ENCODE peak calls at places on chromosomes 11 and 22, in four cellular contexts. Q, D, H and L are unnamed samples.

GRCh38 chr11:112795896-112796686 is 165.1 kb upstream of the NCAM1 start:
- DNase-seq in Q (no peak), D (no peak), H (no peak), L (peak)

GRCh38 chr11:69702239-69702668 is 1.6 kb downstream of the FGF19 start:
- DNase-seq in Q (peak), D (no peak), H (no peak), L (no peak)

GRCh38 chr22:24576793-24577192 is 16.1 kb downstream of the LRRC75B start:
- DNase-seq in Q (no peak), D (no peak), H (no peak), L (no peak)

GRCh38 chr11:129881570-129882170 is 13.7 kb downstream of the NFRKB start:
- DNase-seq in Q (peak), D (peak), H (no peak), L (no peak)

GRCh38 chr22:49938565-49939136 is 20.2 kb downstream of the CRELD2 start:
- DNase-seq in Q (no peak), D (no peak), H (no peak), L (no peak)

GRCh38 chr11:43951231-43951630 is 8.8 kb downstream of the C11orf96 start:
- DNase-seq in Q (no peak), D (no peak), H (no peak), L (no peak)

GRCh38 chr11:27294654-27295053 is 68.4 kb downstream of the CCDC34 start:
- DNase-seq in Q (no peak), D (no peak), H (no peak), L (no peak)

GRCh38 chr11:109789911-109790310 is 303.3 kb upstream of the ZC3H12C start:
- DNase-seq in Q (no peak), D (no peak), H (peak), L (no peak)

GRCh38 chr11:121636341-121637176 is 183.8 kb upstream of the SORL1-AS1 start:
- DNase-seq in Q (peak), D (no peak), H (no peak), L (no peak)

GRCh38 chr11:117772360-117772759 is 24.7 kb downstream of the DSCAML1 start:
- DNase-seq in Q (no peak), D (no peak), H (no peak), L (no peak)

GRCh38 chr11:3194016-3194816 is 24.4 kb downstream of the MRGPRG start:
- DNase-seq in Q (peak), D (no peak), H (no peak), L (no peak)

GRCh38 chr22:25759825-25760231 is 17.8 kb downstream of the MYO18B start:
- DNase-seq in Q (no peak), D (no peak), H (peak), L (peak)

GRCh38 chr11:87347441-87347840 is 309.7 kb downstream of the TMEM135 start:
- DNase-seq in Q (no peak), D (no peak), H (no peak), L (no peak)

GRCh38 chr11:124481365-124482323 is 36.1 kb upstream of the OR8B8 start:
- DNase-seq in Q (peak), D (no peak), H (no peak), L (peak)

GRCh38 chr11:121449626-121450025 is 2.5 kb upstream of the SORL1 start:
- DNase-seq in Q (no peak), D (no peak), H (no peak), L (no peak)

GRCh38 chr11:60657880-60658279 is 41.5 kb upstream of the MS4A8 start:
- DNase-seq in Q (no peak), D (no peak), H (no peak), L (no peak)

GRCh38 chr11:33065445-33066178 is 26.2 kb downstream of the TCP11L1 start:
- DNase-seq in Q (peak), D (peak), H (no peak), L (peak)

GRCh38 chr22:20061481-20061861 is 18.6 kb upstream of the DGCR8 start:
- DNase-seq in Q (no peak), D (no peak), H (no peak), L (no peak)